ENCODE peak calls at places on chromosomes 3 and 15, in five cellular contexts. G, A, Y, W and P are unnamed samples.

GRCh38 chr3:156291269-156292123 is 171.1 kb downstream of the KCNAB1 start:
- DNase-seq in G (no peak), A (no peak), Y (peak; percentile 6), W (no peak), P (no peak)

GRCh38 chr3:142275856-142276255 is 50.5 kb upstream of the GK5 start:
- DNase-seq in G (no peak), A (no peak), Y (peak; percentile 96), W (no peak), P (peak; percentile 16)

GRCh38 chr15:83396071-83396470 is 51.1 kb upstream of the SH3GL3 start:
- DNase-seq in G (no peak), A (no peak), Y (no peak), W (no peak), P (no peak)

GRCh38 chr3:152943645-152944044 is 108.7 kb downstream of the P2RY1 start:
- DNase-seq in G (no peak), A (no peak), Y (no peak), W (peak; percentile 33), P (peak; percentile 70)

GRCh38 chr3:128736598-128736997 is 10.6 kb downstream of the RAB7A start:
- DNase-seq in G (no peak), A (no peak), Y (peak; percentile 64), W (no peak), P (peak; percentile 56)

GRCh38 chr3:120157113-120157512 is 62.9 kb upstream of the GSK3B start:
- DNase-seq in G (no peak), A (no peak), Y (no peak), W (no peak), P (no peak)

GRCh38 chr3:128784228-128784627 is 58.2 kb downstream of the RAB7A start:
- DNase-seq in G (no peak), A (no peak), Y (no peak), W (no peak), P (no peak)

GRCh38 chr15:69484837-69485236 is 32.2 kb downstream of the RPLP1 start:
- DNase-seq in G (peak; percentile 49), A (peak; percentile 70), Y (no peak), W (no peak), P (no peak)

GRCh38 chr3:100185847-100186246 is 71.5 kb upstream of the FILIP1L start:
- DNase-seq in G (no peak), A (no peak), Y (no peak), W (no peak), P (no peak)

GRCh38 chr3:138862924-138863775 is 28.4 kb upstream of the PIK3CB start:
- DNase-seq in G (peak; percentile 82), A (no peak), Y (peak; percentile 76), W (peak; percentile 81), P (peak; percentile 93)

GRCh38 chr3:16861432-16861831 is 23.3 kb upstream of the PLCL2 start:
- DNase-seq in G (no peak), A (no peak), Y (no peak), W (no peak), P (no peak)

GRCh38 chr15:47688573-47689086 is 28.7 kb upstream of the SEMA6D start:
- DNase-seq in G (no peak), A (no peak), Y (peak; percentile 83), W (no peak), P (peak; percentile 41)

GRCh38 chr3:4394048-4394447 is 73.0 kb downstream of the SUMF1 start:
- DNase-seq in G (no peak), A (no peak), Y (peak; percentile 28), W (no peak), P (no peak)

GRCh38 chr15:36601497-36601932 is 22.1 kb downstream of the CDIN1 start:
- DNase-seq in G (no peak), A (no peak), Y (peak; percentile 89), W (no peak), P (peak; percentile 65)

GRCh38 chr3:41237907-41238306 is 38.6 kb downstream of the CTNNB1 start:
- DNase-seq in G (no peak), A (no peak), Y (no peak), W (no peak), P (no peak)

GRCh38 chr3:127712881-127713771 is 40.4 kb downstream of the ABTB1 start:
- DNase-seq in G (no peak), A (no peak), Y (no peak), W (no peak), P (no peak)

GRCh38 chr15:53658827-53659226 is 100.6 kb downstream of the WDR72 start:
- DNase-seq in G (no peak), A (no peak), Y (no peak), W (no peak), P (no peak)

GRCh38 chr3:81303326-81303725 is 458.1 kb downstream of the GBE1 start:
- DNase-seq in G (no peak), A (no peak), Y (no peak), W (no peak), P (no peak)

GRCh38 chr3:132198601-132199000 is 118.6 kb upstream of the ACP3 start:
- DNase-seq in G (no peak), A (no peak), Y (no peak), W (no peak), P (peak; percentile 55)

GRCh38 chr3:146845361-146845760 is 240.2 kb upstream of the PLSCR5 start:
- DNase-seq in G (no peak), A (no peak), Y (no peak), W (no peak), P (no peak)

GRCh38 chr3:174955513-174956001 is 96.4 kb downstream of the NAALADL2 start:
- DNase-seq in G (no peak), A (no peak), Y (peak; percentile 48), W (peak; percentile 22), P (peak; percentile 86)

GRCh38 chr15:87564666-87565065 is 691.9 kb downstream of the NTRK3 start:
- DNase-seq in G (no peak), A (no peak), Y (no peak), W (no peak), P (no peak)

GRCh38 chr3:113602836-113603235 is 70.5 kb downstream of the SIDT1 start:
- DNase-seq in G (no peak), A (no peak), Y (no peak), W (no peak), P (no peak)

GRCh38 chr3:43960448-43960840 is 269.7 kb downstream of the ABHD5 start:
- DNase-seq in G (no peak), A (no peak), Y (no peak), W (no peak), P (no peak)

GRCh38 chr3:40088527-40089170 is 220.9 kb upstream of the EIF1B start:
- DNase-seq in G (no peak), A (no peak), Y (no peak), W (no peak), P (no peak)

GRCh38 chr15:69074011-69074842 is 59.7 kb downstream of the NOX5 start:
- DNase-seq in G (peak; percentile 87), A (peak; percentile 74), Y (peak; percentile 54), W (no peak), P (no peak)

GRCh38 chr3:99865321-99865720 is 47.7 kb downstream of the CMSS1 start:
- DNase-seq in G (no peak), A (no peak), Y (peak; percentile 61), W (no peak), P (no peak)

GRCh38 chr3:46516521-46516920 is 18.7 kb downstream of the RTP3 start:
- DNase-seq in G (no peak), A (no peak), Y (no peak), W (no peak), P (no peak)
- H3K27ac ChIP-seq in G (no peak overlapping the region), A (no peak overlapping the region), Y (peak overlapping the region; percentile 59), W (peak overlapping the region; percentile 35), P (peak overlapping the region; percentile 59)

DNA sequence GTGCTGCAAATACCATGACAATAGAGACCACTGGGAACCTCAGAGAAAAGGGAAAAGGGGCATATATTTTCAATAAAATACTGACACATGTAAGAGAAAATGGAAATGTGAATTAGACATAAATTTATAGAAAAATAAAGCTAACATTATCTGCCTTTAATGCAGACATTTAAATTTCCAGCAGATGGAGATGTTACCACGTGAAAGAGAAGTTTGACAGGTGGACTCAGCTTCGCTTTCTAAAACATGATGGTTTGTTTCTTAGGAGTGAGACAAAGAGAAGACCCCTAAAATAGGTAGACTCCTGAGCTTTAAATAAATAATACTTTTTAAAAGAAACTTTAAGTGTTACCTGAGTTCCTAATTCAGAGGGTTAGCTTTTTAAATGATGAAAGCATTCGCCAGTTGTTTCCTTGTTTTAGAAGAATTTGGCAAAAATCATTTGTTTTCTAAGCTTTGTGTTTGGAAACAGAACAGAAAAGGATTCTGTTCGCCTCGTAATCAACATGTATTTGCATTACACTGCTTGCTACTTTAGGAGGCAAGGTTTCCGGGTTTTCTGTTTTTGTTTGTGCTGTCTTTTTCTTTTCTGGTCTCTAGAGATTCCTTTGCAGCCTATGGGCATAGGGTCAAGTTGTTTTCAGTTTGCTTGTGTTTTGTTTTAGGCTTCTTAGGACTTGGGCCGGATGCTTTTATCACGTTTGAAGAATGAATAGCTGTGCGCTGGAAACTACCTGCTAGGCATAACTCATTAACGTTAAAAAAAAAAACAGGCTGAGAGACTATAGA is 271.4 kb downstream of the THSD4 start:
- DNase-seq in G (no peak), A (no peak), Y (peak; percentile 38), W (no peak), P (no peak)
- TF ChIP-seq CTCF in G (peak; percentile 39), A (peak; percentile 35), Y (peak; percentile 48), W (peak; percentile 12), P (peak; percentile 60)

GRCh38 chr3:194135806-194136518 is at the start of gene HES1:
- DNase-seq in G (peak; percentile 96), A (peak; percentile 95), Y (peak; percentile 97), W (peak; percentile 95), P (peak; percentile 97)

GRCh38 chr3:194134231-194134756 is 1.7 kb upstream of the HES1 start:
- DNase-seq in G (no peak), A (peak; percentile 69), Y (no peak), W (no peak), P (no peak)

GRCh38 chr3:194133661-194134230 is 2.2 kb upstream of the HES1 start:
- DNase-seq in G (peak; percentile 57), A (peak; percentile 55), Y (peak; percentile 55), W (no peak), P (no peak)

GRCh38 chr3:194135516-194135805 is 487 bp upstream of the HES1 start:
- DNase-seq in G (no peak), A (no peak), Y (no peak), W (no peak), P (no peak)

GRCh38 chr3:194134757-194135515 is 1.0 kb upstream of the HES1 start:
- DNase-seq in G (peak; percentile 94), A (peak; percentile 93), Y (peak; percentile 95), W (peak; percentile 88), P (peak; percentile 97)
- H3K4me1 ChIP-seq in G (no peaks in the 10 kb centered on the region), A (peaks cover 8% of the 10 kb centered on the region), Y (peaks cover 7% of the 10 kb centered on the region), W (peaks cover 47% of the 10 kb centered on the region), P (peaks cover 22% of the 10 kb centered on the region)

GRCh38 chr3:88150771-88151170 is 1.0 kb downstream of the C3orf38 start:
- DNase-seq in G (no peak), A (no peak), Y (no peak), W (no peak), P (no peak)
- H3K27ac ChIP-seq in G (peak overlapping the region; percentile 95), A (no peak overlapping the region), Y (peak overlapping the region; percentile 25), W (peak overlapping the region; percentile 98), P (peak overlapping the region; percentile 75)

GRCh38 chr15:66080791-66081475 is 172.6 kb downstream of the MEGF11 start:
- DNase-seq in G (peak; percentile 50), A (no peak), Y (peak; percentile 58), W (no peak), P (peak; percentile 55)
- TF ChIP-seq CTCF in G (peak; percentile 20), A (no peak), Y (no peak), W (peak; percentile 31), P (peak; percentile 23)

GRCh38 chr15:89101302-89102191 is 13.3 kb downstream of the ABHD2 start:
- DNase-seq in G (peak; percentile 50), A (peak; percentile 67), Y (peak; percentile 100), W (peak; percentile 87), P (peak; percentile 98)
- H3K4me1 ChIP-seq in G (no peaks in the 10 kb centered on the region), A (peaks cover 8% of the 10 kb centered on the region), Y (peaks cover 49% of the 10 kb centered on the region), W (peaks cover 33% of the 10 kb centered on the region), P (peaks cover 39% of the 10 kb centered on the region)

GRCh38 chr3:102415553-102415952 is 19.3 kb upstream of the ZPLD1 start:
- DNase-seq in G (no peak), A (no peak), Y (no peak), W (no peak), P (no peak)
- H3K27ac ChIP-seq in G (no peak overlapping the region), A (no peak overlapping the region), Y (no peak overlapping the region), W (no peak overlapping the region), P (no peak overlapping the region)